ENCODE peak calls at places on chromosomes 12 and 14, in eight cellular contexts. One of them, this sample, is unnamed.

GRCh38 chr14:59360923-59361794 is 104.0 kb downstream of the GPR135 start:
- DNase-seq in mucosa of descending colon: peak
- DNase-seq in Peyer's patch: peak
- DNase-seq in dorsolateral prefrontal cortex: peak
- DNase-seq in left lung: peak
- DNase-seq in keratinocyte: peak
- DNase-seq in prostate gland: peak
- DNase-seq in omental fat pad: no peak
- DNase-seq in this sample: peak

GRCh38 chr12:27343255-27344000 is 10.8 kb downstream of the BMAL2 start:
- DNase-seq in mucosa of descending colon: no peak
- DNase-seq in Peyer's patch: no peak
- DNase-seq in dorsolateral prefrontal cortex: no peak
- DNase-seq in left lung: no peak
- DNase-seq in keratinocyte: peak
- DNase-seq in prostate gland: no peak
- DNase-seq in omental fat pad: no peak
- DNase-seq in this sample: no peak

GRCh38 chr12:49750027-49750977 is 8.9 kb downstream of the TMBIM6 start:
- DNase-seq in mucosa of descending colon: no peak
- DNase-seq in Peyer's patch: no peak
- DNase-seq in dorsolateral prefrontal cortex: no peak
- DNase-seq in left lung: no peak
- DNase-seq in keratinocyte: no peak
- DNase-seq in prostate gland: no peak
- DNase-seq in omental fat pad: no peak
- DNase-seq in this sample: peak

GRCh38 chr12:80332827-80333226 is 111.2 kb upstream of the PTPRQ start:
- DNase-seq in mucosa of descending colon: no peak
- DNase-seq in Peyer's patch: no peak
- DNase-seq in dorsolateral prefrontal cortex: no peak
- DNase-seq in left lung: no peak
- DNase-seq in keratinocyte: no peak
- DNase-seq in prostate gland: no peak
- DNase-seq in omental fat pad: no peak
- DNase-seq in this sample: no peak

GRCh38 chr12:1083888-1084262 is 92.9 kb downstream of the ERC1 start:
- DNase-seq in mucosa of descending colon: no peak
- DNase-seq in Peyer's patch: no peak
- DNase-seq in dorsolateral prefrontal cortex: no peak
- DNase-seq in left lung: no peak
- DNase-seq in keratinocyte: no peak
- DNase-seq in prostate gland: peak
- DNase-seq in omental fat pad: no peak
- DNase-seq in this sample: no peak

GRCh38 chr12:84912191-84913142 is at the start of gene SLC6A15:
- DNase-seq in mucosa of descending colon: peak
- DNase-seq in Peyer's patch: peak
- DNase-seq in dorsolateral prefrontal cortex: peak
- DNase-seq in left lung: peak
- DNase-seq in keratinocyte: no peak
- DNase-seq in prostate gland: no peak
- DNase-seq in omental fat pad: no peak
- DNase-seq in this sample: no peak

GRCh38 chr14:89356927-89357326 is 60.1 kb downstream of the FOXN3 start:
- DNase-seq in mucosa of descending colon: no peak
- DNase-seq in Peyer's patch: no peak
- DNase-seq in dorsolateral prefrontal cortex: no peak
- DNase-seq in left lung: no peak
- DNase-seq in keratinocyte: no peak
- DNase-seq in prostate gland: no peak
- DNase-seq in omental fat pad: no peak
- DNase-seq in this sample: no peak

GRCh38 chr12:46998811-46999368 is 80.5 kb upstream of the PCED1B start:
- DNase-seq in mucosa of descending colon: no peak
- DNase-seq in Peyer's patch: no peak
- DNase-seq in dorsolateral prefrontal cortex: no peak
- DNase-seq in left lung: no peak
- DNase-seq in keratinocyte: no peak
- DNase-seq in prostate gland: no peak
- DNase-seq in omental fat pad: no peak
- DNase-seq in this sample: no peak

GRCh38 chr12:62588916-62589315 is 122.3 kb downstream of the MON2 start:
- DNase-seq in mucosa of descending colon: no peak
- DNase-seq in Peyer's patch: no peak
- DNase-seq in dorsolateral prefrontal cortex: no peak
- DNase-seq in left lung: no peak
- DNase-seq in keratinocyte: no peak
- DNase-seq in prostate gland: no peak
- DNase-seq in omental fat pad: no peak
- DNase-seq in this sample: no peak

GRCh38 chr12:57864811-57865751 is 18.6 kb upstream of the CTDSP2 start:
- DNase-seq in mucosa of descending colon: peak
- DNase-seq in Peyer's patch: peak
- DNase-seq in dorsolateral prefrontal cortex: peak
- DNase-seq in left lung: peak
- DNase-seq in keratinocyte: no peak
- DNase-seq in prostate gland: peak
- DNase-seq in omental fat pad: no peak
- DNase-seq in this sample: peak

GRCh38 chr12:26153421-26154154 is 28.8 kb upstream of the BHLHE41 start:
- DNase-seq in mucosa of descending colon: no peak
- DNase-seq in Peyer's patch: no peak
- DNase-seq in dorsolateral prefrontal cortex: no peak
- DNase-seq in left lung: no peak
- DNase-seq in keratinocyte: peak
- DNase-seq in prostate gland: no peak
- DNase-seq in omental fat pad: no peak
- DNase-seq in this sample: no peak

GRCh38 chr12:89355243-89356068 is 3.2 kb upstream of the DUSP6 start:
- DNase-seq in mucosa of descending colon: no peak
- DNase-seq in Peyer's patch: no peak
- DNase-seq in dorsolateral prefrontal cortex: no peak
- DNase-seq in left lung: no peak
- DNase-seq in keratinocyte: no peak
- DNase-seq in prostate gland: no peak
- DNase-seq in omental fat pad: no peak
- DNase-seq in this sample: no peak

GRCh38 chr12:64633940-64634337 is 23.6 kb downstream of the RASSF3 start:
- DNase-seq in mucosa of descending colon: no peak
- DNase-seq in Peyer's patch: no peak
- DNase-seq in dorsolateral prefrontal cortex: no peak
- DNase-seq in left lung: peak
- DNase-seq in keratinocyte: no peak
- DNase-seq in prostate gland: peak
- DNase-seq in omental fat pad: no peak
- DNase-seq in this sample: no peak

GRCh38 chr12:21476949-21477348 is 24.5 kb downstream of the RECQL start:
- DNase-seq in mucosa of descending colon: no peak
- DNase-seq in Peyer's patch: no peak
- DNase-seq in dorsolateral prefrontal cortex: no peak
- DNase-seq in left lung: no peak
- DNase-seq in keratinocyte: no peak
- DNase-seq in prostate gland: no peak
- DNase-seq in omental fat pad: no peak
- DNase-seq in this sample: no peak

GRCh38 chr14:95545769-95546168 is 10.9 kb downstream of the GLRX5 start:
- DNase-seq in mucosa of descending colon: no peak
- DNase-seq in Peyer's patch: no peak
- DNase-seq in dorsolateral prefrontal cortex: no peak
- DNase-seq in left lung: no peak
- DNase-seq in keratinocyte: peak
- DNase-seq in prostate gland: no peak
- DNase-seq in omental fat pad: no peak
- DNase-seq in this sample: no peak

GRCh38 chr12:74043343-74043742 is 494.3 kb upstream of the ATXN7L3B start:
- DNase-seq in mucosa of descending colon: no peak
- DNase-seq in Peyer's patch: no peak
- DNase-seq in dorsolateral prefrontal cortex: no peak
- DNase-seq in left lung: no peak
- DNase-seq in keratinocyte: peak
- DNase-seq in prostate gland: no peak
- DNase-seq in omental fat pad: no peak
- DNase-seq in this sample: no peak

GRCh38 chr12:50620050-50620974 is 115.5 kb downstream of the DIP2B start:
- DNase-seq in mucosa of descending colon: no peak
- DNase-seq in Peyer's patch: no peak
- DNase-seq in dorsolateral prefrontal cortex: no peak
- DNase-seq in left lung: no peak
- DNase-seq in keratinocyte: peak
- DNase-seq in prostate gland: no peak
- DNase-seq in omental fat pad: no peak
- DNase-seq in this sample: no peak

GRCh38 chr12:114165921-114166320 is 199.8 kb upstream of the RBM19 start:
- DNase-seq in mucosa of descending colon: no peak
- DNase-seq in Peyer's patch: no peak
- DNase-seq in dorsolateral prefrontal cortex: no peak
- DNase-seq in left lung: no peak
- DNase-seq in keratinocyte: no peak
- DNase-seq in prostate gland: no peak
- DNase-seq in omental fat pad: no peak
- DNase-seq in this sample: no peak

GRCh38 chr12:114167431-114167830 is 201.3 kb upstream of the RBM19 start:
- DNase-seq in mucosa of descending colon: no peak
- DNase-seq in Peyer's patch: no peak
- DNase-seq in dorsolateral prefrontal cortex: no peak
- DNase-seq in left lung: no peak
- DNase-seq in keratinocyte: no peak
- DNase-seq in prostate gland: no peak
- DNase-seq in omental fat pad: no peak
- DNase-seq in this sample: no peak

GRCh38 chr12:114164354-114164753 is 198.2 kb upstream of the RBM19 start:
- DNase-seq in mucosa of descending colon: no peak
- DNase-seq in Peyer's patch: no peak
- DNase-seq in dorsolateral prefrontal cortex: no peak
- DNase-seq in left lung: no peak
- DNase-seq in keratinocyte: no peak
- DNase-seq in prostate gland: no peak
- DNase-seq in omental fat pad: no peak
- DNase-seq in this sample: no peak

GRCh38 chr12:114168061-114168460 is 201.9 kb upstream of the RBM19 start:
- DNase-seq in mucosa of descending colon: no peak
- DNase-seq in Peyer's patch: no peak
- DNase-seq in dorsolateral prefrontal cortex: no peak
- DNase-seq in left lung: no peak
- DNase-seq in keratinocyte: no peak
- DNase-seq in prostate gland: no peak
- DNase-seq in omental fat pad: no peak
- DNase-seq in this sample: no peak

DNA sequence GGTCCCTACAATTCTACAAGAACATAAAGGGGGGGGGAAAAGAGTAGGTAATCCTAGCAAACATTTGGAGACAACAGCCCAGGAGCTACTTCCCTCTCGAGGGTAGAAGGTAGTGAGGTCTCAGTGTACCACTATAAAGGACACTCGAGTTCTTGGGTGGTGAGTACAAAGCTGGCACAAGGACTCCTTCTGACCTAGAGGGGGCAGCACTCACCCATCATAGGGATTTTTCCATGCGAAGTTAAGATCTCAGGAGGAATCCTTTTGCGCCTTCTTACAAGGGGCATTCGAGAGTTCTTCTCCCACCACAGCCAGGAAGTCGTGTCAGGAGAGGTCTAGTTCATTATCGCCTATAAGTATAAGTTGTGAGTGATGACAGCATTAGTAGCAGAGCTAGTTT is 200.2 kb upstream of the RBM19 start:
- DNase-seq in mucosa of descending colon: no peak
- DNase-seq in Peyer's patch: no peak
- DNase-seq in dorsolateral prefrontal cortex: peak
- DNase-seq in left lung: no peak
- DNase-seq in keratinocyte: no peak
- DNase-seq in prostate gland: no peak
- DNase-seq in omental fat pad: no peak
- DNase-seq in this sample: no peak
- TF ChIP-seq CTCF in mucosa of descending colon: no peak
- TF ChIP-seq CTCF in Peyer's patch: no peak
- TF ChIP-seq CTCF in dorsolateral prefrontal cortex: peak
- TF ChIP-seq CTCF in left lung: peak
- TF ChIP-seq CTCF in keratinocyte: no peak
- TF ChIP-seq CTCF in prostate gland: peak
- TF ChIP-seq CTCF in omental fat pad: no peak
- TF ChIP-seq CTCF in this sample: peak

GRCh38 chr12:100927825-100928224 is 133.2 kb downstream of the ANO4 start:
- DNase-seq in mucosa of descending colon: no peak
- DNase-seq in Peyer's patch: no peak
- DNase-seq in dorsolateral prefrontal cortex: no peak
- DNase-seq in left lung: peak
- DNase-seq in keratinocyte: peak
- DNase-seq in prostate gland: no peak
- DNase-seq in omental fat pad: no peak
- DNase-seq in this sample: no peak

DNA sequence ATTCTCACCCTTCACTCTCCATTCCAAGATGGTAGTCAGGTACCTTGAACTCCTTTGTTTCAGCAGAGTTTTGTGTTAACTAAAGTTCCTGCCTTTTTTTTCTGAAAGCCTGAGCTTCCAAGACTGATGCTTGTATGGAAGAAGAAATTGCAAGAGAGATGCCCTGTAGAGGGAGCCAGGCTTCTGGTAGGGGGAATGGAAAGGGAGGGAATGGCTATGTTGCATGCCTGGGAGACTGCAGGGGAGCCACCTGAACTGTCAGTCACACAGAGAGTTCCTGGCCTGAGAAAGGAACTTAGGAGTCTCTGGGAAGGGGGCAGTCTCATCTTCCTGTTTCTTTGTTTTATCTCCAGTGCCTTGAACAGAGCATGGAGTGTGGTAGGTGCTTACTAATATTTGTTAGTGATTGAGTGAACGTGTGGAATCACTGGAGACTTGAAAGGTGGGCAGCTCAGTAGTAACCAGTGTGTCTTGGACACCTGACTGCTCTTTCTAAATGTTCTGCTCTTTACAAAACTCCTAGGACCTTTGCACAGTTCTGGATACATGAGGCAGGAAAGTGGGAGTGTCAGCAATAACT is 132.2 kb downstream of the ANO4 start:
- DNase-seq in mucosa of descending colon: no peak
- DNase-seq in Peyer's patch: no peak
- DNase-seq in dorsolateral prefrontal cortex: no peak
- DNase-seq in left lung: no peak
- DNase-seq in keratinocyte: no peak
- DNase-seq in prostate gland: no peak
- DNase-seq in omental fat pad: no peak
- DNase-seq in this sample: no peak
- TF ChIP-seq CTCF in mucosa of descending colon: no peak
- TF ChIP-seq CTCF in Peyer's patch: no peak
- TF ChIP-seq CTCF in dorsolateral prefrontal cortex: no peak
- TF ChIP-seq CTCF in left lung: no peak
- TF ChIP-seq CTCF in keratinocyte: peak
- TF ChIP-seq CTCF in prostate gland: no peak
- TF ChIP-seq CTCF in omental fat pad: no peak
- TF ChIP-seq CTCF in this sample: no peak

GRCh38 chr14:105139212-105139825 is 29.3 kb downstream of the JAG2 start:
- DNase-seq in mucosa of descending colon: peak
- DNase-seq in Peyer's patch: no peak
- DNase-seq in dorsolateral prefrontal cortex: no peak
- DNase-seq in left lung: no peak
- DNase-seq in keratinocyte: no peak
- DNase-seq in prostate gland: no peak
- DNase-seq in omental fat pad: no peak
- DNase-seq in this sample: no peak
- TF ChIP-seq CTCF in mucosa of descending colon: no peak
- TF ChIP-seq CTCF in Peyer's patch: no peak
- TF ChIP-seq CTCF in dorsolateral prefrontal cortex: no peak
- TF ChIP-seq CTCF in left lung: no peak
- TF ChIP-seq CTCF in keratinocyte: no peak
- TF ChIP-seq CTCF in prostate gland: no peak
- TF ChIP-seq CTCF in omental fat pad: no peak
- TF ChIP-seq CTCF in this sample: no peak

GRCh38 chr12:125229878-125230530 is 164.8 kb downstream of the AACS start:
- DNase-seq in mucosa of descending colon: no peak
- DNase-seq in Peyer's patch: no peak
- DNase-seq in dorsolateral prefrontal cortex: no peak
- DNase-seq in left lung: no peak
- DNase-seq in keratinocyte: no peak
- DNase-seq in prostate gland: no peak
- DNase-seq in omental fat pad: no peak
- DNase-seq in this sample: no peak
- TF ChIP-seq CTCF in mucosa of descending colon: no peak
- TF ChIP-seq CTCF in Peyer's patch: no peak
- TF ChIP-seq CTCF in dorsolateral prefrontal cortex: no peak
- TF ChIP-seq CTCF in left lung: no peak
- TF ChIP-seq CTCF in keratinocyte: no peak
- TF ChIP-seq CTCF in prostate gland: no peak
- TF ChIP-seq CTCF in omental fat pad: no peak
- TF ChIP-seq CTCF in this sample: no peak

This sample was measured in CD14-positive monocyte.